ENCODE peak calls at places on chromosomes 7 and 10, in four cellular contexts. One of them, this sample, is unnamed.
A peak's percentile ranks its signal among the peaks of the same experiment; 100 is the strongest.

GRCh38 chr7:25862993-25863726 is 288.8 kb upstream of the NFE2L3 start:
- DNase-seq in tibial nerve: no peak
- DNase-seq in Caco-2: no peak
- DNase-seq in osteoblast: no peak
- DNase-seq in this sample: no peak

GRCh38 chr10:116132716-116133420 is 140.1 kb downstream of the GFRA1 start:
- DNase-seq in osteoblast: no peak
- DNase-seq in Caco-2: no peak
- DNase-seq in tibial nerve: no peak
- DNase-seq in this sample: no peak

GRCh38 chr7:21261627-21262564 is 166.0 kb upstream of the SP4 start:
- DNase-seq in tibial nerve: no peak
- DNase-seq in osteoblast: peak; percentile 30
- DNase-seq in Caco-2: peak; percentile 67
- DNase-seq in this sample: peak; percentile 51

GRCh38 chr10:46528171-46528671 is 28.2 kb downstream of the GPRIN2 start:
- DNase-seq in osteoblast: no peak
- DNase-seq in Caco-2: peak; percentile 39
- DNase-seq in tibial nerve: no peak
- DNase-seq in this sample: no peak

GRCh38 chr10:102504179-102504975 is 605 bp downstream of the SUFU start:
- DNase-seq in osteoblast: no peak
- DNase-seq in tibial nerve: no peak
- DNase-seq in Caco-2: peak; percentile 53
- DNase-seq in this sample: peak; percentile 42

GRCh38 chr7:47539398-47540052 is 42.4 kb downstream of the TNS3 start:
- DNase-seq in osteoblast: peak; percentile 86
- DNase-seq in tibial nerve: no peak
- DNase-seq in Caco-2: peak; percentile 79
- DNase-seq in this sample: no peak

GRCh38 chr7:142328551-142328950 is 70.7 kb upstream of the PRSS58 start:
- DNase-seq in Caco-2: no peak
- DNase-seq in tibial nerve: no peak
- DNase-seq in osteoblast: no peak
- DNase-seq in this sample: no peak

GRCh38 chr7:26593405-26593804 is 271.0 kb downstream of the SKAP2 start:
- DNase-seq in tibial nerve: no peak
- DNase-seq in Caco-2: no peak
- DNase-seq in osteoblast: no peak
- DNase-seq in this sample: no peak

GRCh38 chr10:84613336-84614021 is 285.1 kb downstream of the CCSER2 start:
- DNase-seq in Caco-2: peak; percentile 78
- DNase-seq in tibial nerve: no peak
- DNase-seq in osteoblast: no peak
- DNase-seq in this sample: peak; percentile 55

GRCh38 chr7:27897441-27897847 is 157.5 kb downstream of the TAX1BP1 start:
- DNase-seq in Caco-2: peak; percentile 41
- DNase-seq in osteoblast: no peak
- DNase-seq in tibial nerve: no peak
- DNase-seq in this sample: no peak

GRCh38 chr10:86970152-86970886 is 2.0 kb downstream of the ADIRF start:
- DNase-seq in osteoblast: peak; percentile 96
- DNase-seq in tibial nerve: peak; percentile 91
- DNase-seq in Caco-2: peak; percentile 70
- DNase-seq in this sample: no peak

GRCh38 chr7:9189683-9190082 is 756.3 kb downstream of the NXPH1 start:
- DNase-seq in osteoblast: no peak
- DNase-seq in Caco-2: no peak
- DNase-seq in tibial nerve: no peak
- DNase-seq in this sample: no peak

GRCh38 chr10:17910144-17910789 is 41.5 kb upstream of the SLC39A12 start:
- DNase-seq in osteoblast: peak; percentile 59
- DNase-seq in tibial nerve: no peak
- DNase-seq in Caco-2: peak; percentile 51
- DNase-seq in this sample: peak; percentile 42

GRCh38 chr10:112832361-112832878 is 117.6 kb upstream of the TCF7L2 start:
- DNase-seq in tibial nerve: no peak
- DNase-seq in osteoblast: no peak
- DNase-seq in Caco-2: no peak
- DNase-seq in this sample: no peak

GRCh38 chr7:79403451-79403850 is 50.0 kb downstream of the MAGI2 start:
- DNase-seq in osteoblast: peak; percentile 19
- DNase-seq in Caco-2: no peak
- DNase-seq in tibial nerve: no peak
- DNase-seq in this sample: no peak

GRCh38 chr10:14093735-14094484 is 236.8 kb downstream of the FRMD4A start:
- DNase-seq in tibial nerve: no peak
- DNase-seq in osteoblast: peak; percentile 84
- DNase-seq in Caco-2: no peak
- DNase-seq in this sample: no peak

GRCh38 chr10:119374236-119374635 is 166.9 kb downstream of the GRK5 start:
- DNase-seq in Caco-2: no peak
- DNase-seq in osteoblast: no peak
- DNase-seq in tibial nerve: no peak
- DNase-seq in this sample: no peak

GRCh38 chr10:43360086-43360485 is 11.3 kb upstream of the FXYD4 start:
- DNase-seq in osteoblast: no peak
- DNase-seq in tibial nerve: no peak
- DNase-seq in Caco-2: no peak
- DNase-seq in this sample: no peak

GRCh38 chr10:61623101-61623500 is 39.6 kb upstream of the CABCOCO1 start:
- DNase-seq in tibial nerve: no peak
- DNase-seq in Caco-2: no peak
- DNase-seq in osteoblast: no peak
- DNase-seq in this sample: no peak

GRCh38 chr7:122887848-122888247 is 1.6 kb upstream of the CADPS2 start:
- DNase-seq in Caco-2: no peak
- DNase-seq in tibial nerve: no peak
- DNase-seq in osteoblast: peak; percentile 73
- DNase-seq in this sample: no peak

GRCh38 chr10:6058677-6059475 is 3.3 kb downstream of the IL2RA start:
- DNase-seq in Caco-2: no peak
- DNase-seq in osteoblast: no peak
- DNase-seq in tibial nerve: no peak
- DNase-seq in this sample: no peak

GRCh38 chr10:6054884-6055283 is 7.3 kb downstream of the IL2RA start:
- DNase-seq in tibial nerve: no peak
- DNase-seq in osteoblast: no peak
- DNase-seq in Caco-2: no peak
- DNase-seq in this sample: no peak

GRCh38 chr10:6053816-6054581 is 8.2 kb downstream of the IL2RA start:
- DNase-seq in Caco-2: no peak
- DNase-seq in tibial nerve: no peak
- DNase-seq in osteoblast: no peak
- DNase-seq in this sample: no peak

GRCh38 chr10:6055929-6056328 is 6.2 kb downstream of the IL2RA start:
- DNase-seq in tibial nerve: no peak
- DNase-seq in osteoblast: no peak
- DNase-seq in Caco-2: no peak
- DNase-seq in this sample: no peak

DNA sequence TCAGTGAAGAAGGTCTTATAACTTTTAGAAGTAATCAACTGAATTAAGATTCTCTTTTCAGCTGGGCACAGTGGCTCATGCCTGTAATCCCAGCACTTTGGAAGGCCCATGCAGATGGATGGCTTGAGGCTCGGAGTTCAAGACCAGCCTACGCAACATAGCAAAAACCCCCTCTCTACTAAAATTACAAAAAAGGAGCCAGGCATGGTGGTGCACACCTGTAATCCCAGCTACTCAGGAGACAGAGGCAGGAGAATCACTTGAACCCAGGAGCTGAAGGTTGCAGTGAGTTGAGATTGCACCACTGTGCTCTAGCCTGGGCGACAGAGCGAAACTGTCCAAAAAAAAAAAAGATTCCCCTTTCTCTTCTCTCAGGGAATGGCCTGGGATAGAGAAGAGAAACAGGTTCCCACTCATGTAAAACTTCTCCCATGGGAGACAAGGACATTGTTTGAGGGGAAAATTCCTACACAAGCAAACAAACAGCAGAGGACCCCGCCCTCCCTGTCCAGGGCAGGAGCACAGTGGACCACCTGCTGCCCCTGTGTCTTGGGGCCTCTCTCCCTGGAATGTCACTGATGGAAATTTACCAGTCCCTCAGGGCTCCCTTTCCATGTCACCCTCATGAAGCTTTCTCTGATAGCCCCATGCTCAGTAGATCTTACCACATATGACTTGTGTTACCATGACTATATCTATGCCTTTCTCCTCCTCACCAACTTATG is 5.6 kb downstream of the IL2RA start:
- DNase-seq in osteoblast: no peak
- DNase-seq in Caco-2: no peak
- DNase-seq in tibial nerve: no peak
- DNase-seq in this sample: no peak
- H3K4me3 ChIP-seq in osteoblast: no peak overlapping the region
- H3K4me3 ChIP-seq in Caco-2: no peak overlapping the region
- H3K4me3 ChIP-seq in tibial nerve: no peak overlapping the region
- H3K4me3 ChIP-seq in this sample: no peak overlapping the region

GRCh38 chr10:95447733-95448132 is 113.4 kb downstream of the SORBS1 start:
- DNase-seq in Caco-2: no peak
- DNase-seq in osteoblast: no peak
- DNase-seq in tibial nerve: no peak
- DNase-seq in this sample: no peak
- H3K4me1 ChIP-seq in Caco-2: peaks cover 17% of the 10 kb centered on the region
- H3K4me1 ChIP-seq in osteoblast: peaks cover 9% of the 10 kb centered on the region
- H3K4me1 ChIP-seq in tibial nerve: peaks cover 4% of the 10 kb centered on the region
- H3K4me1 ChIP-seq in this sample: no peaks in the 10 kb centered on the region

GRCh38 chr10:30075487-30075886 is 16.1 kb upstream of the JCAD start:
- DNase-seq in Caco-2: no peak
- DNase-seq in osteoblast: no peak
- DNase-seq in tibial nerve: no peak
- DNase-seq in this sample: no peak
- H3K4me3 ChIP-seq in Caco-2: no peak overlapping the region
- H3K4me3 ChIP-seq in osteoblast: no peak overlapping the region
- H3K4me3 ChIP-seq in tibial nerve: no peak overlapping the region
- H3K4me3 ChIP-seq in this sample: no peak overlapping the region

GRCh38 chr7:108723343-108723957 is 153.8 kb downstream of the DNAJB9 start:
- DNase-seq in Caco-2: no peak
- DNase-seq in osteoblast: no peak
- DNase-seq in tibial nerve: no peak
- DNase-seq in this sample: peak; percentile 14
- H3K4me1 ChIP-seq in Caco-2: peaks cover 32% of the 10 kb centered on the region
- H3K4me1 ChIP-seq in osteoblast: peaks cover 4% of the 10 kb centered on the region
- H3K4me1 ChIP-seq in tibial nerve: no peaks in the 10 kb centered on the region
- H3K4me1 ChIP-seq in this sample: peaks cover 2% of the 10 kb centered on the region

DNA sequence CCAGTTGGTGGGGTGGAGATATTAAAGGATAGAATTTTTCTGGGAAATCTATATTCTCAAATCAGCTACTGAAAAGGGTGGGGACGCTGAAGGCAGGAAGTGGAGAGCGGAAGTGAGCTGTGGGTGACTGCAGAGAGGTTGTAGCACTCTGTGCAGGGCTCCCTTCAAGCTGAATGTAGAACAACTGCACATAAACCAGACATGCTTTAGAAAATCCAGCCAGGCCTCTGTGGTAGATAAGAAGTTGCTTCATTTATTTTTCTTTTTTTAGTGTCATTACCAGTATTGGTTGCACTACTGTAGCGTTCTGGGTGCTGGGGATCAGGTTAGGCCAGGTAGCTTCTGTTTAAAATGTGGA is 127.8 kb downstream of the CELF2 start:
- DNase-seq in Caco-2: no peak
- DNase-seq in tibial nerve: no peak
- DNase-seq in osteoblast: no peak
- DNase-seq in this sample: no peak
- H3K4me3 ChIP-seq in Caco-2: no peak overlapping the region
- H3K4me3 ChIP-seq in tibial nerve: no peak overlapping the region
- H3K4me3 ChIP-seq in osteoblast: no peak overlapping the region
- H3K4me3 ChIP-seq in this sample: no peak overlapping the region

GRCh38 chr7:128739990-128740682 is 977 bp downstream of the CALU start:
- DNase-seq in osteoblast: peak; percentile 66
- DNase-seq in tibial nerve: no peak
- DNase-seq in Caco-2: no peak
- DNase-seq in this sample: no peak
- H3K4me1 ChIP-seq in osteoblast: peaks cover 50% of the 10 kb centered on the region
- H3K4me1 ChIP-seq in tibial nerve: no peaks in the 10 kb centered on the region
- H3K4me1 ChIP-seq in Caco-2: peaks cover 40% of the 10 kb centered on the region
- H3K4me1 ChIP-seq in this sample: peaks cover 4% of the 10 kb centered on the region

DNA sequence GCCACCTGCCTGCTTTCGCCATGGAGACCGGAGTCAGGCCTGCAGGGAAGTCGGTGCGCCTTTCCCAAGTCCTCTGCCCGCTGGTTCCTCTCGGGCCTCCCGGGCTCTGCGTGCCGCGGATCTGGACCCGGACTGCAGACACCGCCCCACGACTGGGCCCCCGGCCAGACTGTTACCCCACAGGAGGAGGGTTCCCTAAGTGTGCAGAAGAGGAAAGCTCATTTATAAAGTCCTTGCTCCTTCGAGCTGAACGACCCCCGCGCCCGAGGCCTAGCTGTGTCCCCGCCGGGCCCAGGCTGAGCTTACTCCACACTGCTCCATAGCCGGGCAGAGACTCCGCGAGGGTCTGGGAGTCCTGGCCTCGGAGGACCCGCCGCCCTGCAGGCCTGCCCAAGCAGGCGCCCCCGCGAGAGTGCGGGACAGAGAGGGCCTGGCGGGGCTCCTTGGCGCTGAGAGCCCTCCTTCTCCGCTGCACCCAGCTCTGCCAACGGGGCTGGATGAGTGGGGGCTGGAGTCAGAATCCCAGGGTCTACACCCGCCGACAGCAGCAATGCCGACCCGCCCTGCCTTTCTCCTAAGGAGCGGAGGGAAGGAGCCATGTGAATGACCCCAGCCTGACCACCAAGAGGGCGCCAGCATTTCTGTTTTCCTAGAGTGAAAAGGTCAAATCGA is 8.3 kb downstream of the EN2 start:
- DNase-seq in tibial nerve: no peak
- DNase-seq in Caco-2: no peak
- DNase-seq in osteoblast: peak; percentile 71
- DNase-seq in this sample: no peak
- H3K4me3 ChIP-seq in tibial nerve: no peak overlapping the region
- H3K4me3 ChIP-seq in Caco-2: no peak overlapping the region
- H3K4me3 ChIP-seq in osteoblast: no peak overlapping the region
- H3K4me3 ChIP-seq in this sample: no peak overlapping the region

DNA sequence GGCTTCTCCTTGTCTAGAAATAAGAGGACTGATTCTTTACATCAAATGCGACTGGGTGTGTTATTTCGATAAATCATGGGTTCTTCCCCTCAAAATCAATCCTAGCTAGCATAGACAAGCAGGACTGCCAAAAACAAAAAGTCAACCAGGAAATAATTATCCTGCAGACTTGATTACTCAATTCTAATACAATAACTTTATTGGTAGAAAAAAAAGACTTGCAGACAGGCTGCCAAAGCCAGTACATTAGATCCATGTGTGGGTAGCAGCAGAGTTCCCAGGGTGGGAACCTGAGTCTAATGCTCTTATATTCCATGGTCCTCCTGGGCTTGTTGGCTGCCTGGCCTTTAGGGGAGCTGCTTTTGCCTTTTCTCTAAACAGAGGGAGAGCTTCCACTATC is 7.8 kb downstream of the AFAP1L2 start:
- DNase-seq in osteoblast: no peak
- DNase-seq in tibial nerve: no peak
- DNase-seq in Caco-2: no peak
- DNase-seq in this sample: no peak
- H3K4me1 ChIP-seq in osteoblast: no peaks in the 10 kb centered on the region
- H3K4me1 ChIP-seq in tibial nerve: no peaks in the 10 kb centered on the region
- H3K4me1 ChIP-seq in Caco-2: no peaks in the 10 kb centered on the region
- H3K4me1 ChIP-seq in this sample: no peaks in the 10 kb centered on the region

GRCh38 chr7:97269741-97270140 is 152.2 kb downstream of the SDHAF3 start:
- DNase-seq in tibial nerve: no peak
- DNase-seq in Caco-2: no peak
- DNase-seq in osteoblast: no peak
- DNase-seq in this sample: no peak
- H3K4me3 ChIP-seq in tibial nerve: no peak overlapping the region
- H3K4me3 ChIP-seq in Caco-2: no peak overlapping the region
- H3K4me3 ChIP-seq in osteoblast: no peak overlapping the region
- H3K4me3 ChIP-seq in this sample: no peak overlapping the region

GRCh38 chr10:125124114-125124486 is 36.3 kb downstream of the CTBP2 start:
- DNase-seq in osteoblast: no peak
- DNase-seq in tibial nerve: no peak
- DNase-seq in Caco-2: no peak
- DNase-seq in this sample: no peak
- H3K4me1 ChIP-seq in osteoblast: peaks cover 21% of the 10 kb centered on the region
- H3K4me1 ChIP-seq in tibial nerve: no peaks in the 10 kb centered on the region
- H3K4me1 ChIP-seq in Caco-2: peaks cover 4% of the 10 kb centered on the region
- H3K4me1 ChIP-seq in this sample: peaks cover 18% of the 10 kb centered on the region

This sample was measured in BE2C.